ENCODE peak calls at places on chromosomes 11 and 22, in five cellular contexts. H, E, U, M and D are unnamed samples.

GRCh38 chr11:132744771-132745170 is 787.5 kb downstream of the OPCML start:
- DNase-seq in H (no peak), E (no peak), U (peak; percentile 31), M (no peak), D (no peak)

GRCh38 chr11:86571273-86571948 is 101.0 kb downstream of the ME3 start:
- DNase-seq in H (no peak), E (no peak), U (peak; percentile 95), M (no peak), D (no peak)

GRCh38 chr11:129639300-129639699 is 176.3 kb upstream of the TMEM45B start:
- DNase-seq in H (no peak), E (no peak), U (no peak), M (peak; percentile 35), D (no peak)

GRCh38 chr11:1618231-1618630 is 3.7 kb downstream of the KRTAP5-4 start:
- DNase-seq in H (no peak), E (no peak), U (no peak), M (no peak), D (no peak)

GRCh38 chr22:21790359-21790758 is 54.8 kb upstream of the YPEL1 start:
- DNase-seq in H (no peak), E (no peak), U (no peak), M (no peak), D (no peak)

GRCh38 chr11:67316882-67317364 is 13.6 kb downstream of the SSH3 start:
- DNase-seq in H (no peak), E (no peak), U (no peak), M (no peak), D (no peak)

GRCh38 chr11:820655-821512 is 2.2 kb downstream of the PNPLA2 start:
- DNase-seq in H (no peak), E (no peak), U (no peak), M (no peak), D (no peak)

GRCh38 chr22:30733081-30733680 is 38.5 kb downstream of the OSBP2 start:
- DNase-seq in H (no peak), E (no peak), U (no peak), M (no peak), D (no peak)

GRCh38 chr11:116842909-116843308 is 5.5 kb upstream of the APOA1 start:
- DNase-seq in H (no peak), E (no peak), U (no peak), M (no peak), D (no peak)

GRCh38 chr22:50605349-50606074 is 4.9 kb downstream of the MAPK8IP2 start:
- DNase-seq in H (no peak), E (no peak), U (no peak), M (no peak), D (no peak)

GRCh38 chr11:131914299-131914902 is 544.0 kb downstream of the NTM start:
- DNase-seq in H (no peak), E (no peak), U (no peak), M (no peak), D (no peak)

GRCh38 chr22:24066872-24067271 is 55.8 kb downstream of the CABIN1 start:
- DNase-seq in H (no peak), E (peak; percentile 20), U (no peak), M (no peak), D (no peak)

GRCh38 chr22:23182289-23183106 is 2.2 kb downstream of the BCR start:
- DNase-seq in H (peak; percentile 40), E (peak; percentile 82), U (peak; percentile 70), M (peak; percentile 51), D (no peak)

GRCh38 chr22:49138250-49138790 is 689.4 kb downstream of the BRD1 start:
- DNase-seq in H (no peak), E (no peak), U (no peak), M (no peak), D (no peak)

GRCh38 chr22:39091136-39092081 is 5.6 kb upstream of the APOBEC3H start:
- DNase-seq in H (no peak), E (no peak), U (no peak), M (peak; percentile 24), D (no peak)

GRCh38 chr22:17375914-17376614 is 6.8 kb downstream of the CECR2 start:
- DNase-seq in H (no peak), E (no peak), U (no peak), M (no peak), D (no peak)

GRCh38 chr11:32829680-32830412 is at the start of gene PRRG4:
- DNase-seq in H (no peak), E (peak; percentile 86), U (peak; percentile 72), M (peak; percentile 72), D (no peak)

GRCh38 chr11:77353131-77353530 is 51.6 kb upstream of the GDPD4 start:
- DNase-seq in H (no peak), E (no peak), U (no peak), M (no peak), D (no peak)

DNA sequence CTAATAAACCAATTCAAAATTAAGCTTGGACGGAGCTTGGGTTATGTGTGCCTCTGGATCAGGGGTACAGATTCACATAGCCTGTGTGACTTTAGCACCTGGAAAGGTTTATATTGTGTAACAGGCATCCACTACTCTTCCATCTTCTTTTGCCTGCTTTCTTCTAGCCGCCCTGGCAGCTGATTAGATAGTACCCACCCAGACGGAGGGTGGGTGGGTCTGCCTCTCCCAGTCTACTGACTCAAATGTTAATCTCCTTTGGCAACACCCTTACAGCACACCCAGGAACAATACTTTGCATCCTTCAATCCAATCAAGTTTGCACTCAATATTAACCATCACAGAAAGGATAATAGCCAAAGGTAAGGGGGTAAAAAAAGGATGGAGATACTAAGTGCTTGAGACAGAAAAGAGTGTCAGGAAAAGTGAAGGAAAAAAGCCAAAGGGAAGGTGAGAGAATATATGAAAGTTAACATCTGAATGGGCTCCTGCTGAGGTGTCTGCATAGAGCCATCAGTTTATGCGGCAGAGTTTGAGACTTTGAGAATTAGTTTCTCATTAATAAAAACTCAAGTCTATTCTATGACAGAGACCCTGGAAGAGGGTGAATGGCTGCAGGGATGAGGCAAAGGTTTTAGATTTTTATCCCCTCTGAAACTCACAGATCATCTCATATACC is 2.7 kb upstream of the OR51B6 start:
- DNase-seq in H (no peak), E (no peak), U (no peak), M (no peak), D (no peak)
- H3K27ac ChIP-seq in H (no peak overlapping the region), E (no peak overlapping the region), U (no peak overlapping the region), M (no peak overlapping the region), D (no peak overlapping the region)

DNA sequence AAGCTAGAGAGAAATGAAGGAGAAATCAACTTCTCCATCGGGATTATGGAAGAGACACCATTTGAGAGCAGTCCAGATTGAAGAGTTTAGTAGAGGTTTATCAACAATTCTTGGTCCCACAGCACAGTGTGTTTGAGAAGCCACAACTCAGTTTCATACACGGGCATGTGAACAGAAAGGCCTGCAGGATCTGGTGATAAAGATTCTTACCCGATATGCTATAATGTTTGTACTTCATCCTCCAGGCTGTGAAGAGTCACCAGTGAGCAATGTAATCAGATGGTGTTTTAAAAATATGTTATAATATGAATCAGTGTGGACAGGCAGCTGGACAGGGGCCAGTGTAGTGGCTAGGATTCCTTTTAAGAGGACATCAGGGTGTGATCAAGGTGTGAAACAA is 29.7 kb upstream of the VWA5A start:
- DNase-seq in H (no peak), E (no peak), U (no peak), M (no peak), D (no peak)
- H3K27ac ChIP-seq in H (no peak overlapping the region), E (no peak overlapping the region), U (no peak overlapping the region), M (no peak overlapping the region), D (peak overlapping the region; percentile 76)

GRCh38 chr22:20106205-20106848 is 9.6 kb upstream of the RANBP1 start:
- DNase-seq in H (no peak), E (no peak), U (no peak), M (no peak), D (no peak)
- H3K27ac ChIP-seq in H (no peak overlapping the region), E (no peak overlapping the region), U (no peak overlapping the region), M (no peak overlapping the region), D (no peak overlapping the region)

GRCh38 chr11:45451766-45452440 is 165.8 kb upstream of the SYT13 start:
- DNase-seq in H (no peak), E (no peak), U (no peak), M (no peak), D (no peak)
- H3K27ac ChIP-seq in H (no peak overlapping the region), E (no peak overlapping the region), U (no peak overlapping the region), M (no peak overlapping the region), D (no peak overlapping the region)

DNA sequence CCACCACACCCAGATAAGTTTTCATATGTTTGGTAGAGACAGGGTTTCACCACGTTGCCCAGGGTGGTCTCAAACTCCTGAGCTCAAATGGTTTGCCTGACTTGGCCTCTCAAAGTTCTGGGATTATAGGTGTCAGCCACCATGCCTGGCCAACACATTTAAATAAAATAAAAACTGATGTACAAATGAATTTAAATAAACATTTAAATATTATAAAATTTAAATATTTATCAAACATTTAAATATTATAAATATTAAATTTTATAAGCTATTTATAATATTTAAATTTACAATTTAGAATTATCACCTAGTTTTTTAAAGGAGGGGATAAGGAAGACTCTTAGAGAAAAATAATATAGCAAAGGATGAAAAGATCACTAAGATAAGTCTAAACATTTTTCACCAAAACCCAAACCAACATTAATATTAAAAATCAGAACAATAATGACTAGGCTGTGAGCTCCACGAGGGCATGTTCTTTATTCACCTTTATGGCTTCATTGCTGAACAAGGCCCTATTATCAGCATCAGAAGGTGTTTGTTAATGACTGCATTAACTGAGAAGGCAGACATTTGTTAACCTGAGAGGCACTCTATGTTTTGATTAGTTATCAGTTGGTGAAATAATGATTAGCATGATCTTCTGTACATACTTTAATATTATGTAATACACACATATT is 7.2 kb downstream of the IL18 start:
- DNase-seq in H (no peak), E (no peak), U (no peak), M (no peak), D (no peak)
- H3K27ac ChIP-seq in H (no peak overlapping the region), E (no peak overlapping the region), U (no peak overlapping the region), M (no peak overlapping the region), D (no peak overlapping the region)